ENCODE peak calls at places on chromosomes 5 and 9, in seven cellular contexts. W is RWPE1; S is activated naive CD4-positive, alpha-beta T cell treated with anti-CD3 and anti-CD28 coated beads, Interleukin-2, amount 10 ng/mL, durations not matched to agents 7 days and 5 days; C is C1 segment of cervical spinal cord; R is HS-5; N is Right ventricle myocardium superior; H is hippocampal formation. K is an unnamed sample.
A peak's percentile ranks its signal among the peaks of the same experiment; 100 is the strongest.

GRCh38 chr9:108786756-108787663 is 68.8 kb downstream of the ACTL7B start:
- DNase-seq in W (peak; percentile 95), S (no peak), C (no peak), R (no peak), N (no peak), H (no peak), K (no peak)

GRCh38 chr9:34374905-34375552 is 1.7 kb downstream of the MYORG start:
- DNase-seq in W (no peak), S (no peak), C (no peak), R (no peak), N (no peak), H (no peak), K (no peak)

GRCh38 chr5:176413255-176413565 is 3.1 kb downstream of the CLTB start:
- DNase-seq in W (peak; percentile 90), S (no peak), C (no peak), R (no peak), N (no peak), H (no peak), K (no peak)

GRCh38 chr5:71601222-71602026 is 14.3 kb downstream of the MCCC2 start:
- DNase-seq in W (peak; percentile 98), S (peak; percentile 73), C (no peak), R (peak; percentile 94), N (no peak), H (no peak), K (peak; percentile 47)

GRCh38 chr5:74639538-74640449 is 734 bp downstream of the ENC1 start:
- DNase-seq in W (no peak), S (peak; percentile 57), C (peak; percentile 15), R (no peak), N (peak; percentile 67), H (no peak), K (no peak)

GRCh38 chr9:19116391-19116790 is 10.9 kb downstream of the PLIN2 start:
- DNase-seq in W (peak; percentile 77), S (no peak), C (no peak), R (no peak), N (peak; percentile 72), H (no peak), K (no peak)

GRCh38 chr9:135664801-135665794 is 2.0 kb downstream of the LCN9 start:
- DNase-seq in W (no peak), S (no peak), C (no peak), R (no peak), N (no peak), H (no peak), K (no peak)

GRCh38 chr9:27433599-27434325 is 90.3 kb upstream of the IFNK start:
- DNase-seq in W (no peak), S (no peak), C (no peak), R (no peak), N (no peak), H (no peak), K (no peak)

GRCh38 chr5:127589309-127590036 is 59.4 kb upstream of the CTXN3 start:
- DNase-seq in W (no peak), S (no peak), C (no peak), R (no peak), N (no peak), H (no peak), K (no peak)

GRCh38 chr5:150000990-150001659 is 586 bp downstream of the HMGXB3 start:
- DNase-seq in W (peak; percentile 54), S (peak; percentile 63), C (peak; percentile 34), R (no peak), N (peak; percentile 73), H (no peak), K (no peak)

GRCh38 chr5:6632324-6632930 is 417 bp downstream of the NSUN2 start:
- DNase-seq in W (peak; percentile 36), S (no peak), C (no peak), R (no peak), N (no peak), H (no peak), K (no peak)

K was measured in epithelial cell of proximal tubule.